ENCODE peak calls at places on chromosomes 16 and 17, in five cellular contexts. B is stimulated activated CD4-positive, alpha-beta T cell treated with anti-CD3 and anti-CD28 coated beads, Interleukin-2, amount 100 ng/mL, for 48 hours; U is stimulated activated CD8-positive, alpha-beta memory T cell treated with anti-CD3 and anti-CD28 coated beads, Interleukin-7, amount 100 ng/mL, for 4 hours; V is NCI-H1048; E is NCI-H345. O is an unnamed sample.

GRCh38 chr16:53945996-53946395 is 242.0 kb downstream of the FTO start:
- DNase-seq in B (no peak), U (no peak), V (no peak), E (no peak), O (peak)

GRCh38 chr17:64964796-64965195 is 45.5 kb upstream of the LRRC37A3 start:
- DNase-seq in B (no peak), U (no peak), V (no peak), E (no peak), O (peak)

GRCh38 chr17:55672585-55673501 is 49.8 kb downstream of the TMEM100 start:
- DNase-seq in B (no peak), U (no peak), V (no peak), E (no peak), O (no peak)

GRCh38 chr17:65198653-65199382 is 61.6 kb downstream of the RGS9 start:
- DNase-seq in B (no peak), U (no peak), V (no peak), E (peak), O (peak)

GRCh38 chr16:57999366-57999970 is 1.0 kb downstream of the ZNF319 start:
- DNase-seq in B (peak), U (no peak), V (no peak), E (no peak), O (no peak)

GRCh38 chr17:16122697-16123434 is 92.5 kb downstream of the NCOR1 start:
- DNase-seq in B (no peak), U (no peak), V (no peak), E (no peak), O (no peak)

GRCh38 chr17:11908711-11909146 is 88.5 kb downstream of the ZNF18 start:
- DNase-seq in B (no peak), U (no peak), V (no peak), E (no peak), O (no peak)

GRCh38 chr16:6643083-6643686 is 689.5 kb upstream of the RBFOX1 start:
- DNase-seq in B (peak), U (no peak), V (no peak), E (peak), O (peak)

GRCh38 chr16:87407511-87408112 is 15.5 kb downstream of the MAP1LC3B start:
- DNase-seq in B (no peak), U (no peak), V (no peak), E (no peak), O (no peak)

GRCh38 chr17:57174591-57174990 is 81.7 kb upstream of the MSI2 start:
- DNase-seq in B (no peak), U (no peak), V (no peak), E (no peak), O (no peak)

GRCh38 chr17:7043544-7044268 is at the start of gene SLC16A11:
- DNase-seq in B (peak), U (no peak), V (no peak), E (peak), O (peak)

GRCh38 chr16:2663553-2664521 is 18.5 kb upstream of the KCTD5 start:
- DNase-seq in B (peak), U (peak), V (no peak), E (no peak), O (no peak)

GRCh38 chr17:7072406-7072805 is 7.6 kb downstream of the CLEC10A start:
- DNase-seq in B (no peak), U (no peak), V (no peak), E (no peak), O (no peak)

GRCh38 chr17:55420067-55420775 is 1.4 kb downstream of the MMD start:
- DNase-seq in B (no peak), U (no peak), V (no peak), E (no peak), O (no peak)

GRCh38 chr16:59296002-59296401 is 561.9 kb upstream of the GOT2 start:
- DNase-seq in B (no peak), U (no peak), V (no peak), E (no peak), O (no peak)